ENCODE peak calls at places on chromosomes 2 and 18, in five cellular contexts. One of them, this sample, is unnamed.

GRCh38 chr2:98948956-98949739 is 13.1 kb upstream of the CRACDL start:
- DNase-seq in H1: no peak
- DNase-seq in H9: no peak
- DNase-seq in neuronal stem cell: no peak
- DNase-seq in trophoblast cell: no peak
- DNase-seq in this sample: no peak

GRCh38 chr2:240464514-240465241 is 29.2 kb downstream of the GPC1 start:
- DNase-seq in neuronal stem cell: no peak
- DNase-seq in H1: no peak
- DNase-seq in H9: peak; percentile 22
- DNase-seq in trophoblast cell: no peak
- DNase-seq in this sample: no peak

GRCh38 chr18:55322176-55322735 is 265.7 kb downstream of the TCF4 start:
- DNase-seq in neuronal stem cell: peak; percentile 72
- DNase-seq in H9: peak; percentile 76
- DNase-seq in trophoblast cell: peak; percentile 19
- DNase-seq in H1: no peak
- DNase-seq in this sample: peak; percentile 96

GRCh38 chr2:240348522-240348921 is 86.9 kb upstream of the GPC1 start:
- DNase-seq in neuronal stem cell: no peak
- DNase-seq in H1: no peak
- DNase-seq in trophoblast cell: no peak
- DNase-seq in H9: no peak
- DNase-seq in this sample: no peak

GRCh38 chr2:54387592-54387991 is 68.5 kb upstream of the SPTBN1 start:
- DNase-seq in H9: no peak
- DNase-seq in H1: no peak
- DNase-seq in neuronal stem cell: no peak
- DNase-seq in trophoblast cell: no peak
- DNase-seq in this sample: no peak

GRCh38 chr2:36706021-36706328 is 9.5 kb downstream of the VIT start:
- DNase-seq in trophoblast cell: no peak
- DNase-seq in H9: no peak
- DNase-seq in H1: no peak
- DNase-seq in neuronal stem cell: no peak
- DNase-seq in this sample: no peak

GRCh38 chr2:23636412-23636811 is 251.4 kb downstream of the KLHL29 start:
- DNase-seq in H9: no peak
- DNase-seq in neuronal stem cell: no peak
- DNase-seq in trophoblast cell: no peak
- DNase-seq in H1: no peak
- DNase-seq in this sample: peak; percentile 41

GRCh38 chr2:239589855-239590254 is 189.0 kb upstream of the HDAC4 start:
- DNase-seq in trophoblast cell: no peak
- DNase-seq in H9: no peak
- DNase-seq in neuronal stem cell: no peak
- DNase-seq in H1: no peak
- DNase-seq in this sample: no peak

GRCh38 chr2:86307431-86307830 is 30.0 kb downstream of the REEP1 start:
- DNase-seq in H9: no peak
- DNase-seq in H1: no peak
- DNase-seq in neuronal stem cell: no peak
- DNase-seq in trophoblast cell: no peak
- DNase-seq in this sample: no peak

GRCh38 chr2:36362291-36362690 is 6.7 kb downstream of the CRIM1 start:
- DNase-seq in trophoblast cell: no peak
- DNase-seq in H9: no peak
- DNase-seq in H1: no peak
- DNase-seq in neuronal stem cell: no peak
- DNase-seq in this sample: peak; percentile 71

GRCh38 chr2:239824051-239824694 is 201.0 kb downstream of the NDUFA10 start:
- DNase-seq in H1: peak; percentile 41
- DNase-seq in H9: peak; percentile 84
- DNase-seq in trophoblast cell: no peak
- DNase-seq in neuronal stem cell: peak; percentile 26
- DNase-seq in this sample: no peak

GRCh38 chr2:152175012-152175367 is 573 bp downstream of the STAM2 start:
- DNase-seq in trophoblast cell: no peak
- DNase-seq in H9: no peak
- DNase-seq in neuronal stem cell: no peak
- DNase-seq in H1: no peak
- DNase-seq in this sample: no peak

GRCh38 chr2:12126325-12126724 is 379.9 kb downstream of the LPIN1 start:
- DNase-seq in H1: no peak
- DNase-seq in trophoblast cell: no peak
- DNase-seq in H9: no peak
- DNase-seq in neuronal stem cell: no peak
- DNase-seq in this sample: no peak

GRCh38 chr2:215105607-215106354 is 32.6 kb downstream of the ABCA12 start:
- DNase-seq in trophoblast cell: peak; percentile 76
- DNase-seq in H1: no peak
- DNase-seq in H9: no peak
- DNase-seq in neuronal stem cell: no peak
- DNase-seq in this sample: peak; percentile 29

GRCh38 chr2:210302326-210302725 is 12.6 kb downstream of the MYL1 start:
- DNase-seq in trophoblast cell: no peak
- DNase-seq in neuronal stem cell: no peak
- DNase-seq in H9: no peak
- DNase-seq in H1: no peak
- DNase-seq in this sample: peak; percentile 13

GRCh38 chr2:238875531-238876231 is 27.8 kb downstream of the TWIST2 start:
- DNase-seq in neuronal stem cell: no peak
- DNase-seq in trophoblast cell: no peak
- DNase-seq in H9: no peak
- DNase-seq in H1: no peak
- DNase-seq in this sample: no peak

GRCh38 chr2:16717477-16717876 is 51.8 kb upstream of the CYRIA start:
- DNase-seq in trophoblast cell: no peak
- DNase-seq in H9: no peak
- DNase-seq in neuronal stem cell: no peak
- DNase-seq in H1: no peak
- DNase-seq in this sample: no peak

GRCh38 chr18:48033770-48034650 is 103.6 kb upstream of the SMAD2 start:
- DNase-seq in H1: no peak
- DNase-seq in neuronal stem cell: no peak
- DNase-seq in trophoblast cell: no peak
- DNase-seq in H9: no peak
- DNase-seq in this sample: no peak

GRCh38 chr2:224009605-224010330 is 29.3 kb downstream of the SERPINE2 start:
- DNase-seq in H1: no peak
- DNase-seq in trophoblast cell: no peak
- DNase-seq in neuronal stem cell: no peak
- DNase-seq in H9: no peak
- DNase-seq in this sample: peak; percentile 58

GRCh38 chr18:67010916-67011315 is 407.0 kb upstream of the CDH19 start:
- DNase-seq in neuronal stem cell: no peak
- DNase-seq in H1: no peak
- DNase-seq in trophoblast cell: no peak
- DNase-seq in H9: no peak
- DNase-seq in this sample: peak; percentile 62

GRCh38 chr18:36066731-36067117 is 635 bp downstream of the RPRD1A start:
- DNase-seq in H9: no peak
- DNase-seq in neuronal stem cell: no peak
- DNase-seq in H1: no peak
- DNase-seq in trophoblast cell: no peak
- DNase-seq in this sample: no peak

GRCh38 chr18:13401404-13401803 is 182.8 kb downstream of the LDLRAD4 start:
- DNase-seq in H9: no peak
- DNase-seq in H1: no peak
- DNase-seq in trophoblast cell: no peak
- DNase-seq in neuronal stem cell: no peak
- DNase-seq in this sample: no peak

GRCh38 chr18:51074605-51075004 is 44.6 kb downstream of the SMAD4 start:
- DNase-seq in trophoblast cell: no peak
- DNase-seq in H1: no peak
- DNase-seq in H9: no peak
- DNase-seq in neuronal stem cell: no peak
- DNase-seq in this sample: no peak

GRCh38 chr2:157331696-157332095 is 6.1 kb upstream of the ERMN start:
- DNase-seq in trophoblast cell: no peak
- DNase-seq in H1: no peak
- DNase-seq in neuronal stem cell: no peak
- DNase-seq in H9: no peak
- DNase-seq in this sample: no peak

GRCh38 chr2:219661197-219661954 is 33.9 kb downstream of the SLC4A3 start:
- DNase-seq in H9: no peak
- DNase-seq in H1: no peak
- DNase-seq in trophoblast cell: peak; percentile 75
- DNase-seq in neuronal stem cell: no peak
- DNase-seq in this sample: no peak

GRCh38 chr2:157325786-157326185 is at the start of gene ERMN:
- DNase-seq in H9: peak; percentile 54
- DNase-seq in neuronal stem cell: peak; percentile 67
- DNase-seq in H1: peak; percentile 34
- DNase-seq in trophoblast cell: no peak
- DNase-seq in this sample: no peak

GRCh38 chr2:185567196-185567595 is 171.4 kb upstream of the FSIP2 start:
- DNase-seq in H9: no peak
- DNase-seq in trophoblast cell: no peak
- DNase-seq in neuronal stem cell: no peak
- DNase-seq in H1: no peak
- DNase-seq in this sample: no peak

GRCh38 chr2:196798980-196799379 is 503 bp downstream of the GTF3C3 start:
- DNase-seq in H9: no peak
- DNase-seq in trophoblast cell: no peak
- DNase-seq in H1: no peak
- DNase-seq in neuronal stem cell: peak; percentile 1
- DNase-seq in this sample: no peak
- H2BK12ac ChIP-seq in H9: no peak overlapping the region
- H2BK12ac ChIP-seq in trophoblast cell: no peak overlapping the region
- H2BK12ac ChIP-seq in H1: peak overlapping the region; percentile 33
- H2BK12ac ChIP-seq in neuronal stem cell: no peak overlapping the region
- H2BK12ac ChIP-seq in this sample: no peak overlapping the region

GRCh38 chr2:25347846-25348245 is 6.1 kb upstream of the DNMT3A start:
- DNase-seq in H1: no peak
- DNase-seq in trophoblast cell: no peak
- DNase-seq in H9: no peak
- DNase-seq in neuronal stem cell: no peak
- DNase-seq in this sample: peak; percentile 57
- H3K4me2 ChIP-seq in H1: no peak overlapping the region
- H3K4me2 ChIP-seq in trophoblast cell: no peak overlapping the region
- H3K4me2 ChIP-seq in H9: no peak overlapping the region
- H3K4me2 ChIP-seq in neuronal stem cell: no peak overlapping the region
- H3K4me2 ChIP-seq in this sample: no peak overlapping the region

DNA sequence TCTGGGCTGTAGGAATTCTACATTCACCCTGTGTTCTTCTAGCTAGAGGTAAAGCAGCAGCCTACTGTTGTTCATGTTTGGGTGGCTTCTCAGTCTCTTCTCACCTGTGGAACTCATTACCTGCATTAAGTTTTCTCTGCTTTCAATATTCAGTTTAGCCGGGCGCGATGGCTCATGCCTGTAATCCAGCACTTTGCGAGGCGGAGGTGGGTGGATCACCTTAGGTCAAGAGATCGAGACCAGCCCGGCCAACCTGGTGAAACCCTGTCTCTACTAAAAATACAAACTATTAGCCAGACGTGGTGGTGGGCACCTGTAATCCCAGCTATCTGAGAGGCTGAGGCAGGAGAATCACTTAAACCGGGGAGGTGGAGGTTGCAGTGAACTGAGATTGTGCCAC is 139.8 kb upstream of the UBE2E3 start:
- DNase-seq in H9: no peak
- DNase-seq in trophoblast cell: no peak
- DNase-seq in H1: no peak
- DNase-seq in neuronal stem cell: no peak
- DNase-seq in this sample: no peak
- H2BK12ac ChIP-seq in H9: no peak overlapping the region
- H2BK12ac ChIP-seq in trophoblast cell: no peak overlapping the region
- H2BK12ac ChIP-seq in H1: no peak overlapping the region
- H2BK12ac ChIP-seq in neuronal stem cell: no peak overlapping the region
- H2BK12ac ChIP-seq in this sample: no peak overlapping the region

GRCh38 chr18:6943143-6943542 is 174.5 kb downstream of the LAMA1 start:
- DNase-seq in neuronal stem cell: no peak
- DNase-seq in H9: no peak
- DNase-seq in H1: no peak
- DNase-seq in trophoblast cell: no peak
- DNase-seq in this sample: no peak
- H3K4me2 ChIP-seq in neuronal stem cell: no peak overlapping the region
- H3K4me2 ChIP-seq in H9: no peak overlapping the region
- H3K4me2 ChIP-seq in H1: no peak overlapping the region
- H3K4me2 ChIP-seq in trophoblast cell: no peak overlapping the region
- H3K4me2 ChIP-seq in this sample: no peak overlapping the region

DNA sequence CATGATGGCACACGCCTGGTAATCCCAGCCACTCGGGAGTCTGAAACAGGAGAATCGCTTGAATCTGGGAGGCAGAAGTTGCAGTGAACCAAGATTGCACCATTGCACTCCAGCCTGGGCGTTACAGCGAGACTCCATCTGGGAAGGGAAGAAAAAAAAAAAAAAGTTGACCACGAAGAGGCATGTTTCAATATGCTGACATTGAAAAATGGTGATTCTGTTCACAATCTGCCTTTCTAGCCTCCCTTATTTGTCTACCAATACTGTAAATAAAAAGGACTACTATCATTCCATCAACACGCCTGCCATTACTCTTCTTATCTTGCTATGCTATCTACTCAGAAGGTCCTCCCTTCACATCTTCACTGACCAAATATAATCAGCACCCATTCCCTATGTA is 18.4 kb downstream of the GFPT1 start:
- DNase-seq in trophoblast cell: no peak
- DNase-seq in H9: no peak
- DNase-seq in H1: no peak
- DNase-seq in neuronal stem cell: no peak
- DNase-seq in this sample: no peak
- H2BK12ac ChIP-seq in trophoblast cell: no peak overlapping the region
- H2BK12ac ChIP-seq in H9: no peak overlapping the region
- H2BK12ac ChIP-seq in H1: no peak overlapping the region
- H2BK12ac ChIP-seq in neuronal stem cell: no peak overlapping the region
- H2BK12ac ChIP-seq in this sample: no peak overlapping the region

GRCh38 chr2:1740714-1741584 is 3.4 kb downstream of the PXDN start:
- DNase-seq in neuronal stem cell: no peak
- DNase-seq in H9: no peak
- DNase-seq in trophoblast cell: no peak
- DNase-seq in H1: no peak
- DNase-seq in this sample: no peak
- H3K4me2 ChIP-seq in neuronal stem cell: no peak overlapping the region
- H3K4me2 ChIP-seq in H9: no peak overlapping the region
- H3K4me2 ChIP-seq in trophoblast cell: no peak overlapping the region
- H3K4me2 ChIP-seq in H1: no peak overlapping the region
- H3K4me2 ChIP-seq in this sample: peak overlapping the region; percentile 38

DNA sequence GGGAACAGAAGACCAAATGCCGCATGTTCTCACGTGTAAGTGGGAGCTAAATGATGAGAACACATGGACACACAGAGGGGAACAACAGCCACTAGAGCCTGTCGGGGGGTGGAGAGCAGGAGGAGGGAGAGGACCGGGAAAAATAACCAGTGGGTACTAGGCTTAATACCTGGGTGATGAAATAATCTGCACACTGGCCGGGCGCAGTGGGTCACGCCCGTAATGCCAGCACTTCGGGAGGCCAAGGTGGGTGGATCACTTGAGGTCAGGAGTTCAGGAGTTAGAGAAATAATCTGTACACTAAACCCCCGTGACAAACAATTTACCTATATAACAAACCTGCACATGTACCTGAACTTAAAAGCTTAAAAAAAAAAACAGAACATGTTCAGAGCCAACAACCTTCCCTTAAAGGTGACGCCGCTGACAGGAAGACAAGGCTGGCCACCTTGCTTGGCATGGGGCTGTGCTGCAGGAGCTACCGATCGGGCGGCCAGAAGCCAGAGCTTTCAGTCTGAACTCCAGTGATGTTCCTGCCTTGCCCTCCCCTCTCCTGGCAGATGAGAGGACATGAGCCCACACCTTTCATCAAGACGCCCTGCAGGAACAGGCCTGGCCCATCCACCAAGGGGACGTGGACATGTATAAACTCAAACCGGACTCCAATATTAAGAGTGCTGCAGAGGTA is 11.2 kb downstream of the SLC66A2 start:
- DNase-seq in H1: no peak
- DNase-seq in trophoblast cell: no peak
- DNase-seq in H9: peak; percentile 2
- DNase-seq in neuronal stem cell: no peak
- DNase-seq in this sample: no peak
- H2BK12ac ChIP-seq in H1: no peak overlapping the region
- H2BK12ac ChIP-seq in trophoblast cell: no peak overlapping the region
- H2BK12ac ChIP-seq in H9: no peak overlapping the region
- H2BK12ac ChIP-seq in neuronal stem cell: no peak overlapping the region
- H2BK12ac ChIP-seq in this sample: no peak overlapping the region